ENCODE peak calls at places on chromosomes 6 and 20, in six cellular contexts. B is GM12878, V is HCT116, W is HepG2, M is K562, A is H1. J is an unnamed sample.
A peak's percentile ranks its signal among the peaks of the same experiment; 100 is the strongest.

GRCh38 chr20:31845300-31845863 is at the start of gene FOXS1:
- DNase-seq in B (no peak), V (no peak), W (no peak), M (no peak), A (no peak), J (no peak)

GRCh38 chr20:38167851-38168760 is 3.0 kb upstream of the TGM2 start:
- DNase-seq in B (no peak), V (no peak), W (peak; percentile 92), M (no peak), A (no peak), J (no peak)

GRCh38 chr20:38434310-38434741 is 802 bp downstream of the SNHG17 start:
- DNase-seq in B (no peak), V (no peak), W (no peak), M (peak; percentile 51), A (no peak), J (no peak)

GRCh38 chr6:128806274-128806673 is 76.7 kb upstream of the LAMA2 start:
- DNase-seq in B (no peak), V (no peak), W (no peak), M (no peak), A (no peak), J (no peak)

GRCh38 chr20:36574278-36575065 is 1.1 kb downstream of the TGIF2 start:
- DNase-seq in B (no peak), V (no peak), W (peak; percentile 73), M (peak; percentile 80), A (no peak), J (no peak)

GRCh38 chr20:35134900-35135299 is 12.2 kb downstream of the EDEM2 start:
- DNase-seq in B (no peak), V (no peak), W (no peak), M (no peak), A (no peak), J (no peak)

GRCh38 chr6:157656437-157657005 is 166.5 kb upstream of the SNX9 start:
- DNase-seq in B (no peak), V (no peak), W (no peak), M (no peak), A (no peak), J (no peak)

GRCh38 chr20:20611165-20611564 is 101.3 kb downstream of the RALGAPA2 start:
- DNase-seq in B (no peak), V (no peak), W (peak; percentile 20), M (no peak), A (no peak), J (no peak)

GRCh38 chr6:16523550-16524379 is 237.5 kb downstream of the ATXN1 start:
- DNase-seq in B (no peak), V (no peak), W (no peak), M (no peak), A (no peak), J (no peak)

GRCh38 chr6:31321820-31322219 is 35.2 kb downstream of the HLA-B start:
- DNase-seq in B (no peak), V (no peak), W (no peak), M (peak; percentile 18), A (no peak), J (no peak)

GRCh38 chr6:33103776-33104175 is 28.0 kb downstream of the HLA-DPB1 start:
- DNase-seq in B (no peak), V (no peak), W (no peak), M (no peak), A (no peak), J (no peak)

GRCh38 chr6:84462697-84463096 is 235.3 kb upstream of the CEP162 start:
- DNase-seq in B (no peak), V (no peak), W (no peak), M (no peak), A (no peak), J (no peak)

GRCh38 chr20:50198211-50198666 is 7.6 kb downstream of the CEBPB start:
- DNase-seq in B (no peak), V (no peak), W (no peak), M (no peak), A (no peak), J (no peak)

GRCh38 chr20:52302736-52303135 is 111.2 kb upstream of the ZFP64 start:
- DNase-seq in B (no peak), V (no peak), W (no peak), M (peak; percentile 10), A (no peak), J (no peak)

GRCh38 chr6:110233769-110234374 is 53.6 kb downstream of the CDC40 start:
- DNase-seq in B (peak; percentile 15), V (no peak), W (no peak), M (no peak), A (no peak), J (no peak)

GRCh38 chr6:53492860-53493634 is 51.9 kb downstream of the GCLC start:
- DNase-seq in B (no peak), V (peak; percentile 34), W (peak; percentile 59), M (peak; percentile 63), A (no peak), J (no peak)

GRCh38 chr6:20126789-20127653 is 85.2 kb downstream of the MBOAT1 start:
- DNase-seq in B (peak; percentile 11), V (peak; percentile 35), W (peak; percentile 66), M (peak; percentile 86), A (no peak), J (peak; percentile 32)

GRCh38 chr20:9068896-9069663 is at the start of gene PLCB4:
- DNase-seq in B (no peak), V (no peak), W (no peak), M (peak; percentile 27), A (no peak), J (no peak)

GRCh38 chr6:71206086-71206485 is 82.5 kb upstream of the OGFRL1 start:
- DNase-seq in B (no peak), V (no peak), W (no peak), M (no peak), A (no peak), J (no peak)

GRCh38 chr6:3970097-3970496 is 108.8 kb downstream of the FAM217A start:
- DNase-seq in B (no peak), V (no peak), W (no peak), M (no peak), A (no peak), J (no peak)
- TF ChIP-seq ZNF274 in B (no peak), V (no peak), W (no peak), M (no peak), A (no peak), J (no peak)

DNA sequence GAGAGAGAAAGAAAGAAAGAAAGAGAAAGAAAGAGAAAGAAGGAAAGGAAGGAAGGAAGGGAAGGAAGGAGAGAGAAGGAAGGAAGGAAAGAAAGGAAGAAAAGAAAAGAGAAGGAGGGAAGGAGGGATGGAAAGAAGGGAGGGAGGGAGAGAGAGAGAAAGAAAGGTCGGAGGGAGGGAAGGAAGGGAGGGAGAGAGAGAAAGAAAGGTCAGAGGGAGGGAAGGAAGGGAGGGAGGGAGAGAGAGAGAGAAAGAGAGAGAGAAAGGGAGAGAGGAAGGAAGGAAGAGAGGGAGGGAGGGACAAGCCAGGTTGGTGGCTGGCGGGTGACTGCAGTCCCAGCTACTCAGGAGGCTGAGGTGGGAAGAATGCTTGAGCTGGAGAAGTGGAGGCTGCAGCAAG is 27.3 kb upstream of the ZNF184 start:
- DNase-seq in B (no peak), V (no peak), W (no peak), M (no peak), A (no peak), J (no peak)
- H3K4me3 ChIP-seq in B (no peak overlapping the region), V (no peak overlapping the region), W (no peak overlapping the region), M (no peak overlapping the region), A (peak overlapping the region; percentile 51), J (no peak overlapping the region)

GRCh38 chr20:591941-592340 is 18.2 kb downstream of the TCF15 start:
- DNase-seq in B (no peak), V (no peak), W (no peak), M (no peak), A (no peak), J (no peak)

GRCh38 chr20:598133-598881 is 11.8 kb downstream of the TCF15 start:
- DNase-seq in B (no peak), V (no peak), W (no peak), M (no peak), A (no peak), J (no peak)

GRCh38 chr20:592506-592905 is 17.6 kb downstream of the TCF15 start:
- DNase-seq in B (no peak), V (no peak), W (no peak), M (no peak), A (no peak), J (no peak)

GRCh38 chr20:597560-597959 is 12.5 kb downstream of the TCF15 start:
- DNase-seq in B (no peak), V (no peak), W (no peak), M (no peak), A (no peak), J (no peak)

GRCh38 chr20:595330-596308 is 14.5 kb downstream of the TCF15 start:
- DNase-seq in B (no peak), V (no peak), W (no peak), M (no peak), A (no peak), J (no peak)
- TF ChIP-seq ZNF274 in B (no peak), V (no peak), W (no peak), M (no peak), A (no peak), J (no peak)

GRCh38 chr20:17961600-17961965 is 7.0 kb downstream of the SNX5 start:
- DNase-seq in B (no peak), V (no peak), W (no peak), M (no peak), A (no peak), J (no peak)
- H3K4me3 ChIP-seq in B (peak overlapping the region; percentile 86), V (no peak overlapping the region), W (peak overlapping the region; percentile 30), M (no peak overlapping the region), A (peak overlapping the region; percentile 34), J (no peak overlapping the region)

GRCh38 chr20:309841-310644 is 12.7 kb downstream of the ZCCHC3 start:
- DNase-seq in B (no peak), V (no peak), W (peak; percentile 96), M (peak; percentile 29), A (peak; percentile 99), J (peak; percentile 99)

GRCh38 chr20:310645-311044 is 13.3 kb downstream of the ZCCHC3 start:
- DNase-seq in B (no peak), V (no peak), W (no peak), M (no peak), A (no peak), J (no peak)

GRCh38 chr20:308427-309038 is 11.2 kb downstream of the ZCCHC3 start:
- DNase-seq in B (no peak), V (no peak), W (no peak), M (no peak), A (no peak), J (no peak)

GRCh38 chr20:311603-312002 is 13.7 kb upstream of the SOX12 start:
- DNase-seq in B (no peak), V (no peak), W (no peak), M (no peak), A (no peak), J (no peak)

GRCh38 chr20:309306-309840 is 12.0 kb downstream of the ZCCHC3 start:
- DNase-seq in B (no peak), V (no peak), W (no peak), M (no peak), A (no peak), J (no peak)
- TF ChIP-seq ZNF274 in B (no peak), V (no peak), W (no peak), M (no peak), A (no peak), J (no peak)

J was measured in NT2/D1.